ENCODE peak calls at places on chromosomes 4 and X, in eight cellular contexts. I, H, Z, G, B, R, D and T are unnamed samples. For H3K4me1, the result is how much of the 10 kb centered on the place peaks cover.

GRCh38 chrX:154804957-154805695 is at the start of gene MPP1:
- DNase-seq in I (no peak), H (peak), Z (peak), G (peak), B (peak), R (peak), D (peak), T (peak)

GRCh38 chr4:99679204-99679603 is 21.6 kb upstream of the C4orf54 start:
- DNase-seq in I (no peak), H (no peak), Z (peak), G (no peak), B (no peak), R (no peak), D (no peak), T (peak)

GRCh38 chr4:70935038-70935437 is 32.9 kb downstream of the MOB1B start:
- DNase-seq in I (no peak), H (no peak), Z (no peak), G (no peak), B (no peak), R (no peak), D (no peak), T (no peak)

GRCh38 chr4:61877893-61878292 is 677.8 kb downstream of the ADGRL3 start:
- DNase-seq in I (no peak), H (no peak), Z (no peak), G (no peak), B (no peak), R (no peak), D (no peak), T (no peak)

GRCh38 chr4:168812806-168813205 is 197.2 kb downstream of the CBR4 start:
- DNase-seq in I (no peak), H (no peak), Z (no peak), G (no peak), B (no peak), R (no peak), D (no peak), T (peak)

GRCh38 chr4:4613126-4613465 is 71.2 kb upstream of the STX18 start:
- DNase-seq in I (no peak), H (no peak), Z (no peak), G (no peak), B (no peak), R (no peak), D (no peak), T (no peak)

GRCh38 chr4:135598151-135598550 is 1396.6 kb upstream of the PABPC4L start:
- DNase-seq in I (no peak), H (no peak), Z (no peak), G (no peak), B (no peak), R (no peak), D (no peak), T (no peak)

GRCh38 chr4:168662297-168662985 is 165.6 kb downstream of the PALLD start:
- DNase-seq in I (no peak), H (no peak), Z (no peak), G (no peak), B (peak), R (no peak), D (no peak), T (no peak)

GRCh38 chr4:117093581-117093980 is 8.2 kb upstream of the TRAM1L1 start:
- DNase-seq in I (no peak), H (no peak), Z (no peak), G (no peak), B (peak), R (no peak), D (no peak), T (no peak)

GRCh38 chrX:65196758-65197371 is 220.6 kb upstream of the ZC4H2 start:
- DNase-seq in I (no peak), H (peak), Z (peak), G (peak), B (peak), R (peak), D (no peak), T (peak)

GRCh38 chrX:48831909-48832291 is 3.5 kb downstream of the PCSK1N start:
- DNase-seq in I (no peak), H (peak), Z (no peak), G (no peak), B (no peak), R (no peak), D (no peak), T (no peak)

GRCh38 chr4:186723207-186724047 is at the start of gene FAT1:
- DNase-seq in I (no peak), H (peak), Z (peak), G (peak), B (peak), R (peak), D (no peak), T (peak)

GRCh38 chr4:56909083-56909981 is 1.6 kb downstream of the REST start:
- DNase-seq in I (no peak), H (peak), Z (peak), G (peak), B (peak), R (peak), D (no peak), T (peak)

GRCh38 chr4:56906534-56906933 is 1.2 kb upstream of the REST start:
- DNase-seq in I (no peak), H (peak), Z (no peak), G (no peak), B (no peak), R (no peak), D (no peak), T (peak)

GRCh38 chr4:56908206-56909082 is 744 bp downstream of the REST start:
- DNase-seq in I (no peak), H (peak), Z (peak), G (peak), B (peak), R (peak), D (peak), T (peak)

GRCh38 chr4:56907489-56908205 is at the start of gene REST:
- DNase-seq in I (peak), H (peak), Z (peak), G (peak), B (peak), R (peak), D (peak), T (peak)

DNA sequence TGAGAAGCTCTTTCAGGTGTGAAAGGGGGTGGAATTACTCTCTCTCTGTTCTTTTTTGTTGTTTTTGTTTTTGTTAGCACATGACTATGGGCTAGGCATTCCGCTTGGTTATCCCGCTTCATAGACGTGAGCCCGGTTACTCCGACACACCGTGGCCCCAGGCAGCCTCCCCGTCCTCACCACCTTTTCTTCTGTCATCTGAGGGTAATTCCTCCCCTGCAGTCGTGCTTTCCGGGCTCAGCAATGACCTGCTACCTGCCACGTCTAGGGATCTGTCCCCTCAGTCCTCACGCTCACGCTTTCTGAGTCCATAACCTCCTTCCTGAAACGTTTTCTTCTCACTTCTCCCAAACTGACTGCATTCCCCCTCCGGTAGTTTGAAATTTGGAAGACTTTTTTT is 691 bp upstream of the REST start:
- DNase-seq in I (no peak), H (peak), Z (no peak), G (peak), B (no peak), R (no peak), D (no peak), T (no peak)
- H3K27ac ChIP-seq in I (peak), H (no peak), Z (no peak), G (peak), B (no peak), R (peak), D (peak), T (no peak)

DNA sequence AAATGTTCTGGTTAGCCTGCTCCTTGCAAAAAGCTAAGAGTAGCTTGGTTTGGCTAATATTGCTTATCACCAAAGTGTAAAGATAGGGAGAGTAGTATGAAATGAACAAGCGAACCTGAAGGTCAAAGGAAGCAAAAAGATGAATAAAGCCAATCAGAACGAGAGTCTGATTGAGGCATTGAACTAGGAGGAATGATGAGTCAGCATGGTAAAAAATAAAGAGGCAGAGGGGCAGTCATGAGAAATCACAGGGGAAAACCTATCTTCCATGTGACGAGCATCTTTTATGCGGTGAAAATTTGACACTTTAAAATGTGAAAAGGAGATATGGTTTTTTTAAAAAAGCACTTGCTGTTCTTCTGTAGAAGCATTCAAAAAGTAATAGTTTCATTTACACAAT is 533.7 kb downstream of the SPOCK3 start:
- DNase-seq in I (no peak), H (no peak), Z (no peak), G (no peak), B (no peak), R (no peak), D (no peak), T (no peak)
- H3K4me1 ChIP-seq in I (under half), H (under half), Z (under half), G (under half), B (under half), R (under half), D (under half), T (under half)

DNA sequence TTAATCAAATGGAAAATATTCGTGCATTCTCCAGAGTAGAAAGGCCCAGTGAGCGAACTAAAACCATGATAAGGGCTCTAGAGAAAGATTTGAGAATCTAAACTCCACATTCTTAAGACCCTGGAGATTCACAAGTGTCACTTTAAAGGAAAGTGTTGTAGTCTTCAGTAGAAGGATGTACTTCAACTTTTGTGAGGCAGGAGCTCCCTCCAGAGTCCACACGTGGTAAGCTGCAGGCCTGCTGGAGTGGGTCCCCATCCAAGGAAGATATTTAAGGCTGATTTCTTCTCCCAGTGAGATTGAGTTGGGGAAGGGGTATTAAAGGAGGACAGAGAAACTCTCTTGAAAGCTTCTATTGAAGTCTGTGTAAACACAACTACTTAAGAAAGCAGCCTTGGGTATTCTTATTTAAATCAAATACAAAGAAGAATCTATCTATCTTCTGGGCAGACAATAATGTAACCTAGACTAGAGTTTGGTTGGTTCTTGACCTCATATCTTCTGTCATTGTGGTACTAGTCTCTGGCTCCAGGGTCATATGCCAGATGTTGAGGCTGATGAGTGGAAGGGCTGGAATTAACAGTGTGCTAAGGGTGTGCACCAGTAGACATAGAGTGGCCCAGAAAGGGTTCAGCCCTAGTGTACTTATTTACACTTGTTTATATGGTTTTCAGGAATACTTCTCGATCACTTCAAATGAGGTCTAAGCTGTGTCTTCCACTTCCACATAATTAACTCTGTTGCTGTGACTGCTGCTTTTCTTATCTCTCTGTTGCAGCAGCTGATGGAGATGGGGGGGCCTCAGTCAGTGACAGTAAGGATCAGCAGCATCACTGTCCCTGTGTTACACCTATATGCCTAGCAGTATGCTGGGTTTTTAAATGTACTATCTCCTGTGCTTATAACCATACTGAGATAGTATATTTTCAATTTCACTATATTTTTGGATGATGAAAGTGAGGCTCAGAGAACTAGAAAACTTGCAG is 76.1 kb downstream of the HMGB2 start:
- DNase-seq in I (no peak), H (peak), Z (peak), G (peak), B (peak), R (peak), D (peak), T (peak)
- H3K4me3 ChIP-seq in I (no peak), H (no peak), Z (no peak), G (no peak), B (no peak), R (no peak), D (no peak), T (no peak)

DNA sequence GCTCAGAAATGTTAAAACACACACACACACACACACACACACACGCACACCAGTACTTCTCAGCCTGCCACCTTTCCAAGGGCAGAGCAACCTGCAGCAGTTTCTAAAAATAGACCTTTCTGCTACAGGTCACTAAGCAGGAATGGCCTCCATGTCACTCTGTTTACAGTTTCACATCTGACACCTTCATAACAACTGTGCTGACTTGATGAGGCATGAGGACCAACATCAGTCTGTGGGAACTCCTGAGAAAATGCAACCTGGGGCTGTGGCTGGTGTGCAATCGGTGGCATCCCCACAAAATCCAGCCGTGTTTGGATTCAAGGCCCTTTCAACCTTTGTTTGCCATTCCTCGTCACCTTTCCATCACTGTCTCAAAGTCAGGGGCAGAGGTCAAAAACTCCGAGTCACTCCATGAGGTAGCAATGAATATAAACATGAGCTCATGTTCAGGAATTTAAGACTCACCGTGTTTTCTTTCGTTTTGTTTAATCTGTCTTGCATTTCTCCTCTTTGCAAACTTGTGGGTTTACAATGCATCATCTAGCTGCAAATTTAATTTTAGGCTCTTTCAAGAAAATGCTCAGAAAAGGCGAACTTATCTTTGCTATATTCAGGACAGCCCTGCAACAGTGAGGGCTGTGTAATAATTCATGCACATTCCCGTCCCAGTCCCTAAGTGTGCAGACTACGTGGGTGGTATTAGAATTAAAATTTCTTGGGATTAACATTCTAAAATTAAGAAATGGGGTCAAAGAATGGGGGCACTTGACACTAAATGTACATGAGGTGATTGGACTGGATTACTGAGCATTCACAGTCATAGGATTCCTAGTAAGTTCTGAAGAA is 135.3 kb downstream of the SHROOM3 start:
- DNase-seq in I (no peak), H (no peak), Z (peak), G (no peak), B (peak), R (no peak), D (no peak), T (peak)
- H3K27ac ChIP-seq in I (peak), H (no peak), Z (peak), G (no peak), B (peak), R (no peak), D (no peak), T (peak)

GRCh38 chr4:73929285-73929684 is 52.5 kb downstream of the PF4 start:
- DNase-seq in I (no peak), H (no peak), Z (no peak), G (no peak), B (no peak), R (no peak), D (no peak), T (no peak)
- H3K4me1 ChIP-seq in I (under half), H (under half), Z (under half), G (under half), B (under half), R (under half), D (under half), T (under half)

GRCh38 chr4:139918994-139919393 is 235.0 kb downstream of the MAML3 start:
- DNase-seq in I (no peak), H (no peak), Z (peak), G (no peak), B (no peak), R (no peak), D (no peak), T (no peak)
- H3K4me3 ChIP-seq in I (no peak), H (no peak), Z (no peak), G (no peak), B (no peak), R (no peak), D (no peak), T (no peak)

GRCh38 chr4:68865178-68865638 is 49.4 kb downstream of the UGT2B10 start:
- DNase-seq in I (no peak), H (no peak), Z (no peak), G (no peak), B (peak), R (no peak), D (no peak), T (no peak)
- H3K27ac ChIP-seq in I (no peak), H (no peak), Z (no peak), G (peak), B (peak), R (no peak), D (no peak), T (no peak)